ENCODE peak calls at places on chromosomes 7 and 10, in six cellular contexts. One of them, this sample, is unnamed.

GRCh38 chr10:5547934-5548660 is 23.3 kb downstream of the CALML3 start:
- DNase-seq in fibroblast of pulmonary artery: no peak
- DNase-seq in astrocyte of the spinal cord: peak
- DNase-seq in GM06990: no peak
- DNase-seq in stomach: peak
- DNase-seq in choroid plexus epithelial cell: peak
- DNase-seq in this sample: no peak

GRCh38 chr7:2928613-2929311 is 84.7 kb upstream of the GNA12 start:
- DNase-seq in stomach: no peak
- DNase-seq in choroid plexus epithelial cell: no peak
- DNase-seq in fibroblast of pulmonary artery: no peak
- DNase-seq in astrocyte of the spinal cord: no peak
- DNase-seq in GM06990: no peak
- DNase-seq in this sample: no peak

GRCh38 chr10:3324572-3324971 is 152.0 kb upstream of the PITRM1 start:
- DNase-seq in astrocyte of the spinal cord: no peak
- DNase-seq in choroid plexus epithelial cell: no peak
- DNase-seq in fibroblast of pulmonary artery: no peak
- DNase-seq in stomach: no peak
- DNase-seq in GM06990: no peak
- DNase-seq in this sample: no peak

GRCh38 chr10:46024948-46025347 is 5.5 kb downstream of the NCOA4 start:
- DNase-seq in astrocyte of the spinal cord: no peak
- DNase-seq in fibroblast of pulmonary artery: no peak
- DNase-seq in stomach: no peak
- DNase-seq in choroid plexus epithelial cell: peak
- DNase-seq in GM06990: no peak
- DNase-seq in this sample: no peak

GRCh38 chr7:129925416-129926002 is 27.3 kb downstream of the UBE2H start:
- DNase-seq in choroid plexus epithelial cell: peak
- DNase-seq in stomach: no peak
- DNase-seq in astrocyte of the spinal cord: peak
- DNase-seq in GM06990: no peak
- DNase-seq in fibroblast of pulmonary artery: peak
- DNase-seq in this sample: no peak

GRCh38 chr10:87875929-87876571 is 12.6 kb downstream of the PTEN start:
- DNase-seq in choroid plexus epithelial cell: no peak
- DNase-seq in fibroblast of pulmonary artery: no peak
- DNase-seq in GM06990: no peak
- DNase-seq in stomach: no peak
- DNase-seq in astrocyte of the spinal cord: no peak
- DNase-seq in this sample: no peak

GRCh38 chr10:74439213-74439612 is 288.2 kb downstream of the ADK start:
- DNase-seq in choroid plexus epithelial cell: peak
- DNase-seq in astrocyte of the spinal cord: no peak
- DNase-seq in GM06990: no peak
- DNase-seq in fibroblast of pulmonary artery: peak
- DNase-seq in stomach: no peak
- DNase-seq in this sample: no peak

GRCh38 chr10:61840403-61840802 is 61.1 kb upstream of the ARID5B start:
- DNase-seq in GM06990: no peak
- DNase-seq in stomach: no peak
- DNase-seq in choroid plexus epithelial cell: no peak
- DNase-seq in astrocyte of the spinal cord: no peak
- DNase-seq in fibroblast of pulmonary artery: no peak
- DNase-seq in this sample: no peak

GRCh38 chr10:89845541-89846275 is 144.3 kb downstream of the KIF20B start:
- DNase-seq in stomach: no peak
- DNase-seq in GM06990: no peak
- DNase-seq in fibroblast of pulmonary artery: peak
- DNase-seq in choroid plexus epithelial cell: peak
- DNase-seq in astrocyte of the spinal cord: peak
- DNase-seq in this sample: peak

GRCh38 chr10:124058346-124059003 is 34.9 kb downstream of the CHST15 start:
- DNase-seq in fibroblast of pulmonary artery: no peak
- DNase-seq in stomach: no peak
- DNase-seq in choroid plexus epithelial cell: peak
- DNase-seq in astrocyte of the spinal cord: no peak
- DNase-seq in GM06990: no peak
- DNase-seq in this sample: no peak

GRCh38 chr7:142832452-142832851 is 22.4 kb upstream of the EPHB6 start:
- DNase-seq in GM06990: no peak
- DNase-seq in fibroblast of pulmonary artery: no peak
- DNase-seq in stomach: no peak
- DNase-seq in choroid plexus epithelial cell: peak
- DNase-seq in astrocyte of the spinal cord: no peak
- DNase-seq in this sample: no peak

GRCh38 chr7:543790-544527 is 24.3 kb upstream of the PDGFA start:
- DNase-seq in GM06990: no peak
- DNase-seq in stomach: no peak
- DNase-seq in astrocyte of the spinal cord: no peak
- DNase-seq in fibroblast of pulmonary artery: no peak
- DNase-seq in choroid plexus epithelial cell: no peak
- DNase-seq in this sample: no peak

GRCh38 chr10:107727762-107728317 is 563.3 kb upstream of the SORCS1 start:
- DNase-seq in choroid plexus epithelial cell: peak
- DNase-seq in fibroblast of pulmonary artery: peak
- DNase-seq in stomach: no peak
- DNase-seq in astrocyte of the spinal cord: peak
- DNase-seq in GM06990: no peak
- DNase-seq in this sample: peak

DNA sequence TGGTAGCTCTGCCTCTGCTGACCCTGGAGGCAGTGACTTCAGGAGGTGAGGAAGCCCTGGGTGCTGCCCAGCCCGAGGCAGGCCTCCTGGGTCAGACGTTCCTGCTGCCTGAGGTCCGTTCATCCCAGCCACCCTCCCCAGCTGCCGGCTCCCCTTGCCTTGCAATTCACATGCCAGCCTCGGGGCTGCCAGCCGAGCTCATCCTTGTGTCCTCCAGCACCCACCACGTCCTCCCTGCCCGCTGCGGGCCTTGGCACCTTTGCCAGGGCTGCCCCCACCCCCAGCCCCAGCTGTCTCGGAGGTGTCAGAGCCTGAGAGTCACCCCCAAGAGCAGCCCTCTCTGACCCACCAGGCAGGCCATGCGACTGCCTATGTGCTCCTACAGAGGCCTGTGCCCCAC is 162.1 kb upstream of the RNF32 start:
- DNase-seq in astrocyte of the spinal cord: no peak
- DNase-seq in stomach: no peak
- DNase-seq in GM06990: no peak
- DNase-seq in fibroblast of pulmonary artery: no peak
- DNase-seq in choroid plexus epithelial cell: no peak
- DNase-seq in this sample: no peak
- TF ChIP-seq CTCF in astrocyte of the spinal cord: no peak
- TF ChIP-seq CTCF in stomach: no peak
- TF ChIP-seq CTCF in GM06990: no peak
- TF ChIP-seq CTCF in fibroblast of pulmonary artery: no peak
- TF ChIP-seq CTCF in choroid plexus epithelial cell: no peak
- TF ChIP-seq CTCF in this sample: no peak

GRCh38 chr10:26931223-26931622 is 70.5 kb upstream of the ABI1 start:
- DNase-seq in choroid plexus epithelial cell: peak
- DNase-seq in GM06990: peak
- DNase-seq in fibroblast of pulmonary artery: no peak
- DNase-seq in astrocyte of the spinal cord: no peak
- DNase-seq in stomach: peak
- DNase-seq in this sample: no peak
- H3K4me3 ChIP-seq in choroid plexus epithelial cell: peak
- H3K4me3 ChIP-seq in GM06990: no peak
- H3K4me3 ChIP-seq in fibroblast of pulmonary artery: no peak
- H3K4me3 ChIP-seq in astrocyte of the spinal cord: peak
- H3K4me3 ChIP-seq in stomach: peak
- H3K4me3 ChIP-seq in this sample: no peak

GRCh38 chr10:130787252-130787651 is 524.3 kb downstream of the TCERG1L start:
- DNase-seq in choroid plexus epithelial cell: no peak
- DNase-seq in astrocyte of the spinal cord: no peak
- DNase-seq in stomach: no peak
- DNase-seq in fibroblast of pulmonary artery: no peak
- DNase-seq in GM06990: no peak
- DNase-seq in this sample: no peak

GRCh38 chr10:130784326-130784725 is 527.2 kb downstream of the TCERG1L start:
- DNase-seq in fibroblast of pulmonary artery: no peak
- DNase-seq in GM06990: no peak
- DNase-seq in stomach: no peak
- DNase-seq in choroid plexus epithelial cell: no peak
- DNase-seq in astrocyte of the spinal cord: no peak
- DNase-seq in this sample: no peak

GRCh38 chr10:130778166-130778545 is 533.4 kb downstream of the TCERG1L start:
- DNase-seq in stomach: no peak
- DNase-seq in choroid plexus epithelial cell: no peak
- DNase-seq in GM06990: no peak
- DNase-seq in astrocyte of the spinal cord: no peak
- DNase-seq in fibroblast of pulmonary artery: no peak
- DNase-seq in this sample: no peak

GRCh38 chr10:130786365-130786966 is 525.1 kb downstream of the TCERG1L start:
- DNase-seq in stomach: no peak
- DNase-seq in astrocyte of the spinal cord: no peak
- DNase-seq in GM06990: no peak
- DNase-seq in fibroblast of pulmonary artery: no peak
- DNase-seq in choroid plexus epithelial cell: no peak
- DNase-seq in this sample: no peak

GRCh38 chr10:130782467-130782866 is 529.1 kb downstream of the TCERG1L start:
- DNase-seq in GM06990: no peak
- DNase-seq in fibroblast of pulmonary artery: no peak
- DNase-seq in choroid plexus epithelial cell: no peak
- DNase-seq in astrocyte of the spinal cord: no peak
- DNase-seq in stomach: no peak
- DNase-seq in this sample: no peak
- TF ChIP-seq CTCF in GM06990: no peak
- TF ChIP-seq CTCF in fibroblast of pulmonary artery: no peak
- TF ChIP-seq CTCF in choroid plexus epithelial cell: no peak
- TF ChIP-seq CTCF in astrocyte of the spinal cord: no peak
- TF ChIP-seq CTCF in stomach: no peak
- TF ChIP-seq CTCF in this sample: no peak

GRCh38 chr7:157688439-157689268 is 351.9 kb downstream of the DNAJB6 start:
- DNase-seq in choroid plexus epithelial cell: no peak
- DNase-seq in stomach: no peak
- DNase-seq in fibroblast of pulmonary artery: no peak
- DNase-seq in GM06990: no peak
- DNase-seq in astrocyte of the spinal cord: no peak
- DNase-seq in this sample: no peak

GRCh38 chr7:157690833-157691382 is 354.1 kb downstream of the DNAJB6 start:
- DNase-seq in GM06990: no peak
- DNase-seq in stomach: peak
- DNase-seq in astrocyte of the spinal cord: peak
- DNase-seq in choroid plexus epithelial cell: peak
- DNase-seq in fibroblast of pulmonary artery: peak
- DNase-seq in this sample: peak

GRCh38 chr7:157690058-157690832 is 353.4 kb downstream of the DNAJB6 start:
- DNase-seq in GM06990: no peak
- DNase-seq in stomach: no peak
- DNase-seq in fibroblast of pulmonary artery: peak
- DNase-seq in choroid plexus epithelial cell: peak
- DNase-seq in astrocyte of the spinal cord: no peak
- DNase-seq in this sample: no peak

GRCh38 chr7:157687845-157688244 is 351.0 kb downstream of the DNAJB6 start:
- DNase-seq in fibroblast of pulmonary artery: no peak
- DNase-seq in astrocyte of the spinal cord: no peak
- DNase-seq in choroid plexus epithelial cell: no peak
- DNase-seq in GM06990: no peak
- DNase-seq in stomach: no peak
- DNase-seq in this sample: no peak

DNA sequence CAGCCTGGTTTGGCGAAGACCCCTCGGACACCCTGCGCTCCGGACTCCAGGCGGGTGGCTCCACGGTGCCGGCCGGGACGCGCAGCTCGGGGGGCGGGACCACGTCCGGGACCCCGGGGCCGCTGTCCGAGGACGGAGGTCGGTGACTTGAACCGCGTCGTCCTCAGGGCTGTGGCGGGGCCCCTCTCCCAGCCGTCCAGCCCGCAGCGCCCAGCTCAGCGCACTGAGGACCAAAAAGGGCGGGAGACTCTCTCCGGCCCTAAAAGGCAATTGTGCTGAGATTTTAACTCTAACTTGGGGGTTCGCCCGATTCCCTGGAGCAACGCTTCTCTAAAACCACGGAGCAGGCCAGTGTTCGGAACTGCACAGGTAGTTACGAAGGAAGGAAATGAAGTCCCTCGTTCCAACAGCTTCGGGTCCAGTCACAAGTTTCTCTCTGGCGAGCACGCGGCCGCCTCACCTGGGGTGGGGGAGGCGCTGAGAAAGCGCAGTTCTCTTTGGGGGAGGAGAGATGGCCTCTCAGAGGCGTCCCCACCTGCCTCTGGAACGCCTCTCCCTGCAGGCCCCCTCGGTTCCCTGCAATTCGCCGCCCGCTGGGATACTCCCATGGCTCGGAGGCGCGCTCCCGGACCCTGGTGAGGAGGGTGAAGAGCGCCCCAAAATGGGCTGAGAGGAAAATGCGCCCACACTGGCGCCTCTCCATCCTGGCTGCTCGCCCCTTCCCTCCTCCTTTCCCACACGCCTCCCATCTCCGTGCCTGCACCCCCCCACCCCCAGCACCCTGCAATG is 352.7 kb downstream of the DNAJB6 start:
- DNase-seq in stomach: peak
- DNase-seq in astrocyte of the spinal cord: no peak
- DNase-seq in fibroblast of pulmonary artery: no peak
- DNase-seq in GM06990: no peak
- DNase-seq in choroid plexus epithelial cell: peak
- DNase-seq in this sample: no peak
- H3K4me3 ChIP-seq in stomach: peak
- H3K4me3 ChIP-seq in astrocyte of the spinal cord: peak
- H3K4me3 ChIP-seq in fibroblast of pulmonary artery: no peak
- H3K4me3 ChIP-seq in GM06990: no peak
- H3K4me3 ChIP-seq in choroid plexus epithelial cell: peak
- H3K4me3 ChIP-seq in this sample: peak

GRCh38 chr10:43667317-43667731 is 18.6 kb upstream of the ZNF32 start:
- DNase-seq in fibroblast of pulmonary artery: peak
- DNase-seq in choroid plexus epithelial cell: peak
- DNase-seq in stomach: no peak
- DNase-seq in astrocyte of the spinal cord: peak
- DNase-seq in GM06990: no peak
- DNase-seq in this sample: no peak
- TF ChIP-seq CTCF in fibroblast of pulmonary artery: peak
- TF ChIP-seq CTCF in choroid plexus epithelial cell: peak
- TF ChIP-seq CTCF in stomach: no peak
- TF ChIP-seq CTCF in astrocyte of the spinal cord: peak
- TF ChIP-seq CTCF in GM06990: no peak
- TF ChIP-seq CTCF in this sample: peak

This sample was measured in astrocyte of the cerebellum.